ENCODE peak calls at places on chromosome 6, in seven cellular contexts. N is mesenchymal stem cell, C is mesendoderm, I is H9, S is H1, X is IMR-90, T is trophoblast cell. R is an unnamed sample.
A peak's percentile ranks its signal among the peaks of the same experiment; 100 is the strongest.

GRCh38 chr6:18122128-18123093 is at the start of gene NHLRC1:
- DNase-seq in X (peak; percentile 82), T (peak; percentile 95), N (peak; percentile 82), C (peak; percentile 90), I (peak; percentile 88), S (peak; percentile 70), R (peak; percentile 64)

GRCh38 chr6:137724018-137724403 is 143.0 kb upstream of the TNFAIP3 start:
- DNase-seq in T (no peak), X (peak; percentile 45), C (no peak), N (peak; percentile 20), I (no peak), S (no peak), R (no peak)

GRCh38 chr6:53898026-53898795 is 103.4 kb downstream of the LRRC1 start:
- DNase-seq in N (peak; percentile 78), S (no peak), X (peak; percentile 84), I (no peak), C (no peak), T (no peak), R (no peak)

GRCh38 chr6:53691252-53691651 is 25.7 kb upstream of the KLHL31 start:
- DNase-seq in S (no peak), N (no peak), T (no peak), I (no peak), X (no peak), C (no peak), R (no peak)

GRCh38 chr6:36657942-36658544 is 20.5 kb upstream of the CDKN1A start:
- DNase-seq in T (no peak), I (no peak), S (no peak), N (peak; percentile 52), C (no peak), X (peak; percentile 82), R (no peak)

GRCh38 chr6:165573671-165574070 is 89.4 kb downstream of the PDE10A start:
- DNase-seq in N (peak; percentile 17), S (no peak), I (no peak), C (peak; percentile 96), X (peak; percentile 92), T (no peak), R (no peak)

GRCh38 chr6:134063121-134063965 is 10.9 kb upstream of the SLC2A12 start:
- DNase-seq in X (peak; percentile 32), T (no peak), C (peak; percentile 83), S (no peak), I (peak; percentile 46), N (no peak), R (no peak)

GRCh38 chr6:86728976-86729375 is 208.4 kb upstream of the HTR1E start:
- DNase-seq in C (no peak), S (no peak), T (no peak), I (no peak), N (no peak), X (no peak), R (no peak)

GRCh38 chr6:132715204-132715603 is 1.3 kb upstream of the VNN1 start:
- DNase-seq in S (peak; percentile 58), T (peak; percentile 88), I (peak; percentile 87), N (peak; percentile 83), C (peak; percentile 94), X (peak; percentile 76), R (peak; percentile 29)

GRCh38 chr6:146860583-146860982 is 261.8 kb downstream of the ADGB start:
- DNase-seq in N (no peak), S (no peak), I (no peak), T (no peak), C (no peak), X (no peak), R (no peak)

GRCh38 chr6:42819803-42820508 is 38.1 kb downstream of the BICRAL start:
- DNase-seq in T (no peak), N (peak; percentile 10), I (no peak), S (no peak), X (no peak), C (peak; percentile 63), R (no peak)

GRCh38 chr6:63352587-63353281 is 33.0 kb upstream of the LGSN start:
- DNase-seq in S (no peak), C (peak; percentile 55), X (peak; percentile 49), N (peak; percentile 57), I (peak; percentile 40), T (peak; percentile 37), R (peak; percentile 18)

GRCh38 chr6:5930968-5931367 is 75.8 kb downstream of the NRN1 start:
- DNase-seq in C (no peak), S (no peak), X (no peak), I (no peak), T (no peak), N (no peak), R (no peak)

GRCh38 chr6:5435449-5435848 is 174.1 kb downstream of the FARS2 start:
- DNase-seq in C (no peak), S (no peak), I (no peak), N (peak; percentile 54), X (peak; percentile 86), T (peak; percentile 3), R (no peak)

GRCh38 chr6:115969207-115969929 is 91.3 kb downstream of the FRK start:
- DNase-seq in I (peak; percentile 50), N (peak; percentile 4), T (no peak), S (peak; percentile 5), X (no peak), C (peak; percentile 73), R (peak; percentile 29)

GRCh38 chr6:21597706-21598273 is 4.2 kb downstream of the SOX4 start:
- DNase-seq in T (peak; percentile 39), S (no peak), C (no peak), X (no peak), N (peak; percentile 37), I (no peak), R (no peak)

GRCh38 chr6:84809504-84809903 is 45.1 kb upstream of the TBX18 start:
- DNase-seq in S (no peak), N (no peak), T (no peak), C (no peak), X (no peak), I (no peak), R (no peak)

GRCh38 chr6:125533710-125534397 is 215.6 kb upstream of the HEY2 start:
- DNase-seq in T (no peak), I (peak; percentile 66), S (no peak), X (no peak), N (no peak), C (peak; percentile 80), R (no peak)

GRCh38 chr6:48817714-48818113 is 645.3 kb downstream of the MMUT start:
- DNase-seq in I (no peak), X (peak; percentile 21), T (no peak), S (no peak), C (no peak), N (peak; percentile 32), R (no peak)

GRCh38 chr6:76671751-76672150 is 599.3 kb upstream of the IMPG1 start:
- DNase-seq in C (no peak), S (no peak), I (no peak), N (no peak), T (no peak), X (no peak), R (no peak)

GRCh38 chr6:146153040-146153758 is 124.3 kb downstream of the GRM1 start:
- DNase-seq in T (no peak), I (no peak), C (no peak), N (no peak), X (no peak), S (no peak), R (no peak)

GRCh38 chr6:16769131-16769985 is 8.1 kb upstream of the ATXN1 start:
- DNase-seq in C (peak; percentile 67), T (peak; percentile 61), N (peak; percentile 78), I (no peak), X (peak; percentile 61), S (no peak), R (no peak)

GRCh38 chr6:1494671-1495070 is 105.3 kb downstream of the FOXF2 start:
- DNase-seq in T (no peak), N (no peak), S (no peak), C (no peak), X (no peak), I (no peak), R (no peak)

GRCh38 chr6:43386492-43386891 is 17.0 kb upstream of the ZNF318 start:
- DNase-seq in C (no peak), X (peak; percentile 25), I (no peak), T (peak; percentile 75), S (no peak), N (no peak), R (no peak)

GRCh38 chr6:38436726-38437465 is 202.8 kb downstream of the BTBD9 start:
- DNase-seq in C (no peak), X (peak; percentile 84), S (no peak), N (peak; percentile 71), T (no peak), I (no peak), R (no peak)

GRCh38 chr6:101779051-101779844 is 385.7 kb downstream of the GRIK2 start:
- DNase-seq in X (peak; percentile 52), T (peak; percentile 31), S (no peak), N (peak; percentile 32), I (no peak), C (no peak), R (no peak)

GRCh38 chr6:40398810-40399477 is 188.2 kb downstream of the LRFN2 start:
- DNase-seq in N (no peak), I (peak; percentile 71), C (peak; percentile 86), S (no peak), T (no peak), X (no peak), R (no peak)

GRCh38 chr6:56263586-56264295 is 16.4 kb upstream of the COL21A1 start:
- DNase-seq in S (no peak), I (no peak), C (no peak), T (no peak), N (no peak), X (no peak), R (no peak)
- H4K8ac ChIP-seq in S (no peak overlapping the region), I (no peak overlapping the region), C (no peak overlapping the region), T (no peak overlapping the region), N (no peak overlapping the region), X (no peak overlapping the region), R (no peak overlapping the region)

GRCh38 chr6:96721227-96721626 is 116.0 kb downstream of the GPR63 start:
- DNase-seq in S (no peak), X (no peak), I (no peak), N (no peak), C (no peak), T (no peak), R (no peak)

GRCh38 chr6:96716221-96716620 is 121.1 kb downstream of the GPR63 start:
- DNase-seq in N (no peak), X (no peak), C (peak; percentile 51), T (no peak), I (peak; percentile 45), S (no peak), R (no peak)
- H4K8ac ChIP-seq in N (no peak overlapping the region), X (no peak overlapping the region), C (no peak overlapping the region), T (no peak overlapping the region), I (no peak overlapping the region), S (no peak overlapping the region), R (no peak overlapping the region)

DNA sequence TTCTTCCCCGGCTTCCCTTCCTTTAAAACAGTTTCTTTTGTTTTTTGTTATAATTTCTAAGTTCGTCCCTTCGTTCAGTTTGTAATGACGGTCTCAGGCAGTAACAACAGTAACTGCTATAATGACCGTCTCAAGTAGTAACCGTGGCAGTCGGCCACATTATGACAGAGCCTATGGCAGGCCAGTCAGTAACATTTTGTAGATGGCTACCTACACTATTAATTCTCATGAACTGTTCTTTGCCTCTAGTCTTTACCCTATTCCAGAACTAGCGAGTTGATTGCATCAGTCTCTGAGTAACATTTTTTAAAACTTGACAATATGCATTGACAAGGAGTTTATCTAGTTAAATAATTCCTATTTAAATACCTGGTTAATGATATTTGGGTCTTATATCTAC is 43.0 kb upstream of the ADGRG6 start:
- DNase-seq in N (no peak), S (no peak), X (no peak), C (no peak), I (no peak), T (peak; percentile 60), R (no peak)
- H4K8ac ChIP-seq in N (no peak overlapping the region), S (no peak overlapping the region), X (no peak overlapping the region), C (no peak overlapping the region), I (no peak overlapping the region), T (no peak overlapping the region), R (no peak overlapping the region)

GRCh38 chr6:126664271-126664670 is 324.4 kb downstream of the CENPW start:
- DNase-seq in S (no peak), I (no peak), T (no peak), N (no peak), C (no peak), X (no peak), R (no peak)
- H4K8ac ChIP-seq in S (no peak overlapping the region), I (no peak overlapping the region), T (no peak overlapping the region), N (no peak overlapping the region), C (no peak overlapping the region), X (no peak overlapping the region), R (no peak overlapping the region)